ENCODE peak calls at places on chromosomes 1 and 21, in four cellular contexts. W is sigmoid colon, L is stomach, B is upper lobe of left lung. F is an unnamed sample.

GRCh38 chr1:201445300-201445699 is 23.7 kb downstream of the PHLDA3 start:
- DNase-seq in W (no peak), B (no peak), L (no peak), F (no peak)

GRCh38 chr1:156942576-156942975 is 22.1 kb downstream of the LRRC71 start:
- DNase-seq in B (no peak), L (no peak), W (no peak), F (no peak)

GRCh38 chr1:33228935-33229487 is 27.3 kb upstream of the ZNF362 start:
- DNase-seq in B (no peak), W (peak), L (no peak), F (peak)

GRCh38 chr21:40845621-40846020 is 1.3 kb downstream of the DSCAM start:
- DNase-seq in W (no peak), B (no peak), L (no peak), F (peak)

GRCh38 chr1:84021822-84022221 is 22.9 kb upstream of the TTLL7 start:
- DNase-seq in L (no peak), B (no peak), W (no peak), F (no peak)

GRCh38 chr1:79259390-79260336 is 253.1 kb upstream of the ADGRL4 start:
- DNase-seq in L (no peak), W (no peak), B (no peak), F (no peak)

GRCh38 chr21:43290529-43291346 is 121.9 kb downstream of the CRYAA start:
- DNase-seq in W (no peak), B (no peak), L (no peak), F (no peak)

GRCh38 chr1:162943627-162944026 is 82.7 kb upstream of the CCDC190 start:
- DNase-seq in W (no peak), L (no peak), B (no peak), F (no peak)

GRCh38 chr1:201090536-201090935 is 21.7 kb downstream of the CACNA1S start:
- DNase-seq in L (no peak), W (no peak), B (no peak), F (no peak)

GRCh38 chr1:74517599-74518051 is 5.2 kb upstream of the LRRC53 start:
- DNase-seq in W (no peak), B (no peak), L (no peak), F (no peak)

GRCh38 chr21:45551316-45551715 is 9.1 kb upstream of the SLC19A1 start:
- DNase-seq in L (no peak), W (no peak), B (peak), F (no peak)

GRCh38 chr1:86155807-86156561 is 588 bp downstream of the COL24A1 start:
- DNase-seq in W (peak), L (no peak), B (no peak), F (no peak)

GRCh38 chr1:59473813-59474212 is 176.9 kb downstream of the FGGY start:
- DNase-seq in L (no peak), B (no peak), W (no peak), F (no peak)

GRCh38 chr21:29305068-29305467 is 6.3 kb downstream of the BACH1 start:
- DNase-seq in B (no peak), W (no peak), L (no peak), F (no peak)

GRCh38 chr1:91075233-91076135 is 53.6 kb upstream of the ZNF644 start:
- DNase-seq in W (no peak), L (no peak), B (no peak), F (no peak)

GRCh38 chr1:119806489-119806888 is 4.8 kb downstream of the REG4 start:
- DNase-seq in L (no peak), B (no peak), W (no peak), F (peak)

GRCh38 chr21:29529139-29529538 is 230.4 kb downstream of the BACH1 start:
- DNase-seq in L (no peak), W (no peak), B (no peak), F (no peak)

GRCh38 chr21:17371470-17371869 is 141.4 kb upstream of the CXADR start:
- DNase-seq in B (no peak), W (no peak), L (no peak), F (no peak)

GRCh38 chr1:29469457-29469856 is 233.1 kb downstream of the PTPRU start:
- DNase-seq in B (no peak), L (no peak), W (peak), F (no peak)

GRCh38 chr1:19074902-19075721 is 118.6 kb upstream of the IFFO2 start:
- DNase-seq in B (peak), L (peak), W (no peak), F (no peak)

GRCh38 chr1:38334930-38335592 is 288.5 kb upstream of the POU3F1 start:
- DNase-seq in L (no peak), W (no peak), B (no peak), F (peak)
- TF ChIP-seq EP300 in L (no peak), W (no peak), B (no peak), F (no peak)

DNA sequence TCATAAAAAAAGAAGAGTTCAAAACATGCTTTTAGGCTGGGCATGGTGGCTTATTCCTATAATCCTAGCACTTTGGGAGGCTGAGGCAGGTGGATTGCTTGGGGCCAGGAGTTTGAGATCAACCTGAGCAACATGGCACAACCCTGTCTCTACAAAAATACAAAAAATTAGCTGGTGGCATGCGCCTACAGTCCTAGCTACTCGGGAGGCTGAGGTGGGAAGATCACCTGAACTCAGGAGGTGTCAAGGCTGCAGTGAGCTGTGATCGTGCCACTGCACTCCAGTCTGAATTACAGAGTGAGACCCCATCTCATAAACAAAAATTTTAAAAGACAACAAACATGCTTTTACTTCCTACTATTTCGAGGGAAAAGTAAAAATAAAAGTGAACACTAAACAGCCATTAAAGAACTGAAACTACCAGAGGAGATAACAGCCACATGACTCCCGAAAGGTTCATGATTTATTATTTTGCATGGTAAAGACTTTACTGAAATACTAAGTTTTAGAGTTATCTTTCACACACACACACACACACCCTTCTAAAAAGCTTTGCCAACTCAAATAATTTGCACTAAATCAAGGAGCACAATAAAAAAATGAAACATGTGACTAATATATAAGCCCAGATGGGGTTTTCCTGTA is 48.1 kb downstream of the USP1 start:
- DNase-seq in B (no peak), W (no peak), L (no peak), F (no peak)
- H3K4me3 ChIP-seq in B (no peak), W (no peak), L (no peak), F (no peak)

DNA sequence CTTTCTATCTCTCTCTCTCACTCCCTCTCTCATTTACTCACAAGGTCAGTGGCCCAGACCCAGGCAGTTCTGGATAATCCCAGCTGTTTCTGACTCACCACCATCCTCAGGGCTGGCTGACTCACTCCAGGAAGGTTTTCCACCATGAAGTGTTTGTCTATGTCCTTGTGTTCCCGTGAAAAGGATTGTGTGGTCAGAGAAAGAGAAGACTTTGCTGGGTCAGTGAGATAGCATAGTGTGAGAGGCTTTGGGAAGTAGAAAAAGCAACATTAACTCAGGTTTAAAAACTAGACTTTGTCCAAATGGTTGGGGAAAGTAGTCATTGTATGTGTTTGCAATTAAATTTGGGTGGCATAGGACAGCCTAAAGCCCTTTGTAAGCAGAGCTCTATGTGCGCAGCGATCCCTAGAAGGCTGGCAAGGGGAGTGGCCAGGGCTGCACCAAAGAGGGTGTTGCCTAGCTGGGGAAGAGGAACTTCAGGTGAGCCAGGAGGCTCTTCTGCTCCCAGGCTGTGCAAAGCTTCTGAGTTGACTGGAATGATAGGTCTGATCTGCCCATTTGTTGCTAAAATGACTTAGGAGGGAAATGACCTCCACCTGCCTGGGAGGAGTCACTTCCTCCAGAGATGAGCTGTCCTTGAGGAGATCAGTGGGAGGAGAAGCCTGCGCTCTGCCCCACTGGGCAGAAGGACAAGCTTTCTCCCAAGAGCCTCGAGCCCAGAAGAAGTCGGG is 4.9 kb upstream of the CAPN2 start:
- DNase-seq in B (peak), W (peak), L (peak), F (no peak)
- TF ChIP-seq EP300 in B (no peak), W (no peak), L (no peak), F (no peak)

GRCh38 chr1:113751516-113751915 is 7.8 kb downstream of the PHTF1 start:
- DNase-seq in W (no peak), B (no peak), L (no peak), F (no peak)
- H3K4me3 ChIP-seq in W (no peak), B (no peak), L (no peak), F (no peak)

GRCh38 chr1:26169669-26170471 is at the start of gene ZNF593:
- DNase-seq in W (peak), B (peak), L (peak), F (peak)
- TF ChIP-seq EP300 in W (no peak), B (no peak), L (no peak), F (no peak)

DNA sequence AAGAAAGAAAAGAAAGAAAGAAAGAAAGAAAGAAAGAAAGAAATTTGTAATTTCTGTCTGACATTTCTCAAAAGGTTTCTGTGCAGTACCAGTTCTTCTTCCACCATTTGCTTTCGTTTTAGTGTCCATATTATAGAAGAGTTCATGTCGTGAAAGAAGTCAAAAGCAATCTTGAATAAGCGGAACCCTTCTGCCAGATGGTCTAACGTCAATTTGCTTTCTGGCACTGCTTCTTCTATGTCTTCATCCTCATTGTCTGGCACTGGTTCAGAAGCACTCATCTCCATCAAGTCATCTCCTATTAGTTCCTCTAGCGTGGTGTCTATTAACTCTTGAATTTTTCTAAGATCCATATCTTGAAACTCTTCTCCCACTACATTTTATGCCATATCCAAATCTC is 170.0 kb upstream of the KCTD3 start:
- DNase-seq in B (no peak), W (no peak), L (no peak), F (no peak)
- H3K4me3 ChIP-seq in B (no peak), W (no peak), L (no peak), F (no peak)

GRCh38 chr21:37264808-37265207 is 2.3 kb downstream of the VPS26C start:
- DNase-seq in L (no peak), B (no peak), W (no peak), F (no peak)

GRCh38 chr21:37268186-37268503 is 1.0 kb upstream of the VPS26C start:
- DNase-seq in B (no peak), L (no peak), W (no peak), F (no peak)

GRCh38 chr21:37269481-37269880 is 2.3 kb upstream of the VPS26C start:
- DNase-seq in L (no peak), W (no peak), B (no peak), F (no peak)

GRCh38 chr21:37266515-37267221 is 466 bp downstream of the VPS26C start:
- DNase-seq in B (peak), W (peak), L (peak), F (no peak)

GRCh38 chr21:37267269-37268185 is at the start of gene VPS26C:
- DNase-seq in L (peak), B (peak), W (peak), F (peak)
- TF ChIP-seq EP300 in L (peak), B (no peak), W (no peak), F (peak)

F was measured in esophagus muscularis mucosa.